ENCODE peak calls at places on chromosomes 16 and 17, in ten cellular contexts. One of them, this sample, is unnamed.

GRCh38 chr16:87764600-87765472 is 950 bp downstream of the KLHDC4 start:
- DNase-seq in A549: no peak
- DNase-seq in astrocyte of the spinal cord: no peak
- DNase-seq in fibroblast of lung: no peak
- DNase-seq in cardiac fibroblast: no peak
- DNase-seq in AG10803: no peak
- DNase-seq in gastrocnemius medialis: no peak
- DNase-seq in kidney: no peak
- DNase-seq in cardiac muscle cell: no peak
- DNase-seq in CD8-positive, alpha-beta T cell: no peak
- DNase-seq in this sample: no peak

GRCh38 chr17:40433551-40434384 is 9.5 kb upstream of the IGFBP4 start:
- DNase-seq in A549: no peak
- DNase-seq in astrocyte of the spinal cord: no peak
- DNase-seq in fibroblast of lung: no peak
- DNase-seq in cardiac fibroblast: peak
- DNase-seq in AG10803: no peak
- DNase-seq in gastrocnemius medialis: no peak
- DNase-seq in kidney: no peak
- DNase-seq in cardiac muscle cell: no peak
- DNase-seq in CD8-positive, alpha-beta T cell: no peak
- DNase-seq in this sample: peak

GRCh38 chr16:83517398-83517797 is 290.4 kb upstream of the HSBP1 start:
- DNase-seq in A549: no peak
- DNase-seq in astrocyte of the spinal cord: no peak
- DNase-seq in fibroblast of lung: no peak
- DNase-seq in cardiac fibroblast: no peak
- DNase-seq in AG10803: no peak
- DNase-seq in gastrocnemius medialis: no peak
- DNase-seq in kidney: no peak
- DNase-seq in cardiac muscle cell: no peak
- DNase-seq in CD8-positive, alpha-beta T cell: no peak
- DNase-seq in this sample: no peak

GRCh38 chr17:35849469-35850348 is 19.0 kb downstream of the HEATR9 start:
- DNase-seq in A549: peak
- DNase-seq in astrocyte of the spinal cord: peak
- DNase-seq in fibroblast of lung: peak
- DNase-seq in cardiac fibroblast: peak
- DNase-seq in AG10803: peak
- DNase-seq in gastrocnemius medialis: no peak
- DNase-seq in kidney: no peak
- DNase-seq in cardiac muscle cell: peak
- DNase-seq in CD8-positive, alpha-beta T cell: peak
- DNase-seq in this sample: peak

GRCh38 chr17:74424658-74425057 is 7.2 kb upstream of the GPRC5C start:
- DNase-seq in A549: no peak
- DNase-seq in astrocyte of the spinal cord: no peak
- DNase-seq in fibroblast of lung: no peak
- DNase-seq in cardiac fibroblast: no peak
- DNase-seq in AG10803: no peak
- DNase-seq in gastrocnemius medialis: peak
- DNase-seq in kidney: no peak
- DNase-seq in cardiac muscle cell: no peak
- DNase-seq in CD8-positive, alpha-beta T cell: no peak
- DNase-seq in this sample: no peak

GRCh38 chr16:75254359-75254837 is 3.0 kb upstream of the BCAR1 start:
- DNase-seq in A549: peak
- DNase-seq in astrocyte of the spinal cord: no peak
- DNase-seq in fibroblast of lung: peak
- DNase-seq in cardiac fibroblast: peak
- DNase-seq in AG10803: peak
- DNase-seq in gastrocnemius medialis: peak
- DNase-seq in kidney: peak
- DNase-seq in cardiac muscle cell: no peak
- DNase-seq in CD8-positive, alpha-beta T cell: no peak
- DNase-seq in this sample: peak

GRCh38 chr16:29779474-29779873 is 1.4 kb downstream of the ZG16 start:
- DNase-seq in A549: peak
- DNase-seq in astrocyte of the spinal cord: no peak
- DNase-seq in fibroblast of lung: no peak
- DNase-seq in cardiac fibroblast: peak
- DNase-seq in AG10803: no peak
- DNase-seq in gastrocnemius medialis: no peak
- DNase-seq in kidney: no peak
- DNase-seq in cardiac muscle cell: no peak
- DNase-seq in CD8-positive, alpha-beta T cell: no peak
- DNase-seq in this sample: peak

GRCh38 chr17:57293077-57293476 is 36.8 kb downstream of the MSI2 start:
- DNase-seq in A549: no peak
- DNase-seq in astrocyte of the spinal cord: peak
- DNase-seq in fibroblast of lung: no peak
- DNase-seq in cardiac fibroblast: peak
- DNase-seq in AG10803: no peak
- DNase-seq in gastrocnemius medialis: no peak
- DNase-seq in kidney: peak
- DNase-seq in cardiac muscle cell: no peak
- DNase-seq in CD8-positive, alpha-beta T cell: no peak
- DNase-seq in this sample: no peak

GRCh38 chr17:21131090-21131616 is 4.4 kb downstream of the DHRS7B start:
- DNase-seq in A549: no peak
- DNase-seq in astrocyte of the spinal cord: no peak
- DNase-seq in fibroblast of lung: no peak
- DNase-seq in cardiac fibroblast: peak
- DNase-seq in AG10803: peak
- DNase-seq in gastrocnemius medialis: no peak
- DNase-seq in kidney: no peak
- DNase-seq in cardiac muscle cell: no peak
- DNase-seq in CD8-positive, alpha-beta T cell: no peak
- DNase-seq in this sample: no peak

GRCh38 chr17:50394711-50395110 is 2.6 kb downstream of the LRRC59 start:
- DNase-seq in A549: no peak
- DNase-seq in astrocyte of the spinal cord: no peak
- DNase-seq in fibroblast of lung: no peak
- DNase-seq in cardiac fibroblast: no peak
- DNase-seq in AG10803: peak
- DNase-seq in gastrocnemius medialis: no peak
- DNase-seq in kidney: no peak
- DNase-seq in cardiac muscle cell: no peak
- DNase-seq in CD8-positive, alpha-beta T cell: no peak
- DNase-seq in this sample: no peak

GRCh38 chr17:6857904-6858303 is 26.4 kb upstream of the TEKT1 start:
- DNase-seq in A549: no peak
- DNase-seq in astrocyte of the spinal cord: no peak
- DNase-seq in fibroblast of lung: no peak
- DNase-seq in cardiac fibroblast: no peak
- DNase-seq in AG10803: no peak
- DNase-seq in gastrocnemius medialis: no peak
- DNase-seq in kidney: no peak
- DNase-seq in cardiac muscle cell: no peak
- DNase-seq in CD8-positive, alpha-beta T cell: no peak
- DNase-seq in this sample: no peak

GRCh38 chr17:6856054-6856453 is 24.5 kb upstream of the TEKT1 start:
- DNase-seq in A549: no peak
- DNase-seq in astrocyte of the spinal cord: no peak
- DNase-seq in fibroblast of lung: no peak
- DNase-seq in cardiac fibroblast: no peak
- DNase-seq in AG10803: no peak
- DNase-seq in gastrocnemius medialis: no peak
- DNase-seq in kidney: no peak
- DNase-seq in cardiac muscle cell: no peak
- DNase-seq in CD8-positive, alpha-beta T cell: no peak
- DNase-seq in this sample: no peak

GRCh38 chr17:6857336-6857735 is 25.8 kb upstream of the TEKT1 start:
- DNase-seq in A549: no peak
- DNase-seq in astrocyte of the spinal cord: no peak
- DNase-seq in fibroblast of lung: no peak
- DNase-seq in cardiac fibroblast: no peak
- DNase-seq in AG10803: no peak
- DNase-seq in gastrocnemius medialis: no peak
- DNase-seq in kidney: no peak
- DNase-seq in cardiac muscle cell: no peak
- DNase-seq in CD8-positive, alpha-beta T cell: no peak
- DNase-seq in this sample: no peak

DNA sequence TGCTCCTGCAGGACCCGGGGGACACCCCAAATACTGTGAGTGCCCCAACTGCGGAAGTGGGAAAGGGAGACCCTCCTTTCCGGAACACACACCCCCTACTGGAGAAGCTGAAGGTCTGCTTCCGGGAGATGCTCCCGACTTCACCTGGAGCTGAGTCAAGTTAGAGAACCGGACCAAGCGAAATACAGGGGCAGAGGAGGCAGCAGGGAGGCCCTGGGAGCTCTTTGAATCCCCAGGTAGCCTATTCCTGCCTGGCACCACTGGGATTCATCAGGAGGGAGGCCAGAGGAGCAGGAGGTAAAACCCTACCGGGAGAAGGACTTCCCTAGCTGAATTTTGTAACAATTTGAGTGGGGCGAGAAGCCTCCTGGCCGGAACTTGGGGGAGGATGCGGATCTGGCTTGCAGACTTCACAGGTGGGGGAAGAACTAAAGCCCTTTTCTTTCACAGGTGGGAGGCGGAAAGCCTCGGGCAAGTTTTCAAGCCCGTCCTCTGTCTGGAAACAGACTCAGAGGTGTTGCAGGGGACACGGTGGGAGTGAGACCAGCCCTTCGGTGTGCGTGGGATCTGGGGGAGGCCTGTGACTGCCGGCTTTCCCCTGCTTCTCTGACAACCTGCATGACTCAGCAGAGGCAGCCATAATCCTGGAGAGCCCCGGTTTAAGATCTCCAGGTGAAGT is 22.4 kb upstream of the TEKT1 start:
- DNase-seq in A549: peak
- DNase-seq in astrocyte of the spinal cord: no peak
- DNase-seq in fibroblast of lung: no peak
- DNase-seq in cardiac fibroblast: no peak
- DNase-seq in AG10803: no peak
- DNase-seq in gastrocnemius medialis: no peak
- DNase-seq in kidney: no peak
- DNase-seq in cardiac muscle cell: no peak
- DNase-seq in CD8-positive, alpha-beta T cell: no peak
- DNase-seq in this sample: no peak
- H3K4me3 ChIP-seq in A549: peak
- H3K4me3 ChIP-seq in astrocyte of the spinal cord: no peak
- H3K4me3 ChIP-seq in fibroblast of lung: no peak
- H3K4me3 ChIP-seq in cardiac fibroblast: no peak
- H3K4me3 ChIP-seq in AG10803: no peak
- H3K4me3 ChIP-seq in gastrocnemius medialis: no peak
- H3K4me3 ChIP-seq in kidney: peak
- H3K4me3 ChIP-seq in cardiac muscle cell: no peak
- H3K4me3 ChIP-seq in CD8-positive, alpha-beta T cell: no peak
- H3K4me3 ChIP-seq in this sample: no peak

DNA sequence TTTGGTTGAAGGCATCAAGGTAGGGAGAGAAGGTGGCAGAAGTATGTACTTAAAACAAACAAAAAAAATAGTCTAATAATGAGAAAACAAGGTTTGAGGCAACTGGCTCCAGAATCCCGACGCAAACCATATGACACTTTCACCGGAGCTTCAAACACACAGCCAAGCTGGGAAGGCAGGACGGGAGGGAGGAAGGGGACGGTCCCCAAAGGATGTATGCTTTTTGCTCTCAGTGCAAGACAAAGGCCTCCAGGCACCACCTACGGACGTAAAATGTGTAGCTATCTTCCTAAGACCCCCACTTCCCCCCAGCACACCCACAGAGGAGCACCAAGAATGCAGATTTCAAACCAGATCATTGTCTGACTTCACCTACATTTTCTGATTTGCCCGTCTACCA is 102.3 kb downstream of the ZFHX3 start:
- DNase-seq in A549: no peak
- DNase-seq in astrocyte of the spinal cord: no peak
- DNase-seq in fibroblast of lung: no peak
- DNase-seq in cardiac fibroblast: no peak
- DNase-seq in AG10803: no peak
- DNase-seq in gastrocnemius medialis: no peak
- DNase-seq in kidney: no peak
- DNase-seq in cardiac muscle cell: no peak
- DNase-seq in CD8-positive, alpha-beta T cell: no peak
- DNase-seq in this sample: no peak
- TF ChIP-seq CTCF in A549: no peak
- TF ChIP-seq CTCF in astrocyte of the spinal cord: no peak
- TF ChIP-seq CTCF in fibroblast of lung: no peak
- TF ChIP-seq CTCF in cardiac fibroblast: no peak
- TF ChIP-seq CTCF in AG10803: no peak
- TF ChIP-seq CTCF in gastrocnemius medialis: no peak
- TF ChIP-seq CTCF in kidney: no peak
- TF ChIP-seq CTCF in cardiac muscle cell: no peak
- TF ChIP-seq CTCF in CD8-positive, alpha-beta T cell: no peak
- TF ChIP-seq CTCF in this sample: no peak

GRCh38 chr16:11691235-11691634 is 23.0 kb downstream of the SNN start:
- DNase-seq in A549: no peak
- DNase-seq in astrocyte of the spinal cord: no peak
- DNase-seq in fibroblast of lung: no peak
- DNase-seq in cardiac fibroblast: no peak
- DNase-seq in AG10803: no peak
- DNase-seq in gastrocnemius medialis: no peak
- DNase-seq in kidney: no peak
- DNase-seq in cardiac muscle cell: no peak
- DNase-seq in CD8-positive, alpha-beta T cell: no peak
- DNase-seq in this sample: no peak

GRCh38 chr16:11687606-11688519 is 19.6 kb downstream of the SNN start:
- DNase-seq in A549: no peak
- DNase-seq in astrocyte of the spinal cord: no peak
- DNase-seq in fibroblast of lung: no peak
- DNase-seq in cardiac fibroblast: no peak
- DNase-seq in AG10803: no peak
- DNase-seq in gastrocnemius medialis: no peak
- DNase-seq in kidney: no peak
- DNase-seq in cardiac muscle cell: no peak
- DNase-seq in CD8-positive, alpha-beta T cell: no peak
- DNase-seq in this sample: no peak

GRCh38 chr16:11688520-11688886 is 20.2 kb downstream of the SNN start:
- DNase-seq in A549: no peak
- DNase-seq in astrocyte of the spinal cord: no peak
- DNase-seq in fibroblast of lung: no peak
- DNase-seq in cardiac fibroblast: no peak
- DNase-seq in AG10803: no peak
- DNase-seq in gastrocnemius medialis: no peak
- DNase-seq in kidney: no peak
- DNase-seq in cardiac muscle cell: no peak
- DNase-seq in CD8-positive, alpha-beta T cell: no peak
- DNase-seq in this sample: no peak

GRCh38 chr16:11686713-11687112 is 18.5 kb downstream of the SNN start:
- DNase-seq in A549: no peak
- DNase-seq in astrocyte of the spinal cord: no peak
- DNase-seq in fibroblast of lung: no peak
- DNase-seq in cardiac fibroblast: no peak
- DNase-seq in AG10803: no peak
- DNase-seq in gastrocnemius medialis: no peak
- DNase-seq in kidney: no peak
- DNase-seq in cardiac muscle cell: no peak
- DNase-seq in CD8-positive, alpha-beta T cell: no peak
- DNase-seq in this sample: no peak

GRCh38 chr16:11689031-11689840 is 21.0 kb downstream of the SNN start:
- DNase-seq in A549: no peak
- DNase-seq in astrocyte of the spinal cord: no peak
- DNase-seq in fibroblast of lung: peak
- DNase-seq in cardiac fibroblast: no peak
- DNase-seq in AG10803: no peak
- DNase-seq in gastrocnemius medialis: no peak
- DNase-seq in kidney: no peak
- DNase-seq in cardiac muscle cell: no peak
- DNase-seq in CD8-positive, alpha-beta T cell: no peak
- DNase-seq in this sample: no peak
- H3K4me3 ChIP-seq in A549: no peak
- H3K4me3 ChIP-seq in astrocyte of the spinal cord: no peak
- H3K4me3 ChIP-seq in fibroblast of lung: no peak
- H3K4me3 ChIP-seq in cardiac fibroblast: no peak
- H3K4me3 ChIP-seq in AG10803: no peak
- H3K4me3 ChIP-seq in gastrocnemius medialis: no peak
- H3K4me3 ChIP-seq in kidney: no peak
- H3K4me3 ChIP-seq in cardiac muscle cell: no peak
- H3K4me3 ChIP-seq in CD8-positive, alpha-beta T cell: no peak
- H3K4me3 ChIP-seq in this sample: no peak

GRCh38 chr16:71367243-71367976 is 8.9 kb downstream of the CALB2 start:
- DNase-seq in A549: peak
- DNase-seq in astrocyte of the spinal cord: no peak
- DNase-seq in fibroblast of lung: peak
- DNase-seq in cardiac fibroblast: peak
- DNase-seq in AG10803: peak
- DNase-seq in gastrocnemius medialis: no peak
- DNase-seq in kidney: no peak
- DNase-seq in cardiac muscle cell: peak
- DNase-seq in CD8-positive, alpha-beta T cell: no peak
- DNase-seq in this sample: peak
- TF ChIP-seq CTCF in A549: peak
- TF ChIP-seq CTCF in astrocyte of the spinal cord: peak
- TF ChIP-seq CTCF in fibroblast of lung: peak
- TF ChIP-seq CTCF in cardiac fibroblast: peak
- TF ChIP-seq CTCF in AG10803: peak
- TF ChIP-seq CTCF in gastrocnemius medialis: no peak
- TF ChIP-seq CTCF in kidney: peak
- TF ChIP-seq CTCF in cardiac muscle cell: peak
- TF ChIP-seq CTCF in CD8-positive, alpha-beta T cell: peak
- TF ChIP-seq CTCF in this sample: peak

This sample was measured in fibroblast of the aortic adventitia.